ENCODE peak calls at places on chromosomes 13 and 19, in six cellular contexts. Y is GM12892, N is K562, A is GM12878, E is HepG2, J is H1. S is an unnamed sample.

GRCh38 chr13:107301724-107302374 is 733.9 kb upstream of the ARGLU1 start:
- DNase-seq in N (no peak), J (no peak), E (no peak), A (no peak), Y (no peak), S (no peak)

GRCh38 chr19:1574763-1575162 is 6.6 kb upstream of the MEX3D start:
- DNase-seq in Y (no peak), N (peak; percentile 7), J (no peak), A (no peak), E (no peak), S (no peak)

GRCh38 chr19:45090034-45090433 is 2.9 kb upstream of the PPP1R37 start:
- DNase-seq in E (no peak), J (no peak), N (no peak), Y (no peak), A (no peak), S (no peak)

GRCh38 chr13:40993119-40993518 is 26.0 kb downstream of the ELF1 start:
- DNase-seq in J (no peak), E (no peak), N (no peak), A (no peak), Y (no peak), S (no peak)

GRCh38 chr19:5985098-5985783 is 7.3 kb upstream of the RANBP3 start:
- DNase-seq in A (no peak), E (no peak), J (no peak), N (no peak), Y (no peak), S (no peak)

GRCh38 chr13:31349156-31349555 is 149.4 kb downstream of the B3GLCT start:
- DNase-seq in Y (no peak), J (no peak), N (no peak), A (no peak), E (no peak), S (no peak)

GRCh38 chr13:66972659-66973058 is 257.5 kb downstream of the PCDH9 start:
- DNase-seq in N (no peak), Y (no peak), J (no peak), E (no peak), A (no peak), S (no peak)

GRCh38 chr13:75694742-75695141 is 58.6 kb downstream of the LMO7 start:
- DNase-seq in J (no peak), Y (no peak), E (no peak), A (no peak), N (no peak), S (no peak)

GRCh38 chr19:46959962-46960556 is 59.6 kb upstream of the NPAS1 start:
- DNase-seq in E (no peak), A (no peak), N (no peak), Y (no peak), J (no peak), S (no peak)

GRCh38 chr19:48319647-48320537 is 5.5 kb upstream of the EMP3 start:
- DNase-seq in J (no peak), Y (no peak), N (peak; percentile 73), A (no peak), E (peak; percentile 64), S (no peak)

GRCh38 chr19:1824252-1824622 is 12.2 kb upstream of the ATP8B3 start:
- DNase-seq in N (no peak), A (no peak), E (no peak), J (no peak), Y (no peak), S (no peak)

GRCh38 chr19:19386373-19386869 is 19.1 kb upstream of the GATAD2A start:
- DNase-seq in Y (no peak), E (no peak), J (no peak), A (no peak), N (peak; percentile 41), S (no peak)

GRCh38 chr19:43425567-43426392 is 11.1 kb downstream of the TEX101 start:
- DNase-seq in N (no peak), E (no peak), A (no peak), J (no peak), Y (no peak), S (no peak)

GRCh38 chr13:28392428-28392827 is 102.5 kb downstream of the FLT1 start:
- DNase-seq in Y (no peak), E (no peak), J (no peak), A (no peak), N (no peak), S (no peak)

GRCh38 chr13:75687145-75687763 is 51.1 kb downstream of the LMO7 start:
- DNase-seq in J (no peak), A (no peak), E (peak; percentile 46), Y (no peak), N (peak; percentile 11), S (no peak)

GRCh38 chr19:956747-957451 is 27.2 kb upstream of the WDR18 start:
- DNase-seq in A (no peak), E (no peak), J (no peak), Y (no peak), N (no peak), S (no peak)

GRCh38 chr13:50410921-50411712 is 395.9 kb downstream of the KCNRG start:
- DNase-seq in A (no peak), N (peak; percentile 51), E (peak; percentile 22), Y (no peak), J (no peak), S (no peak)

GRCh38 chr19:41339936-41340335 is 13.8 kb downstream of the TGFB1 start:
- DNase-seq in Y (no peak), A (no peak), N (no peak), E (no peak), J (no peak), S (no peak)

GRCh38 chr13:50230365-50230978 is 215.2 kb downstream of the KCNRG start:
- DNase-seq in E (peak; percentile 63), A (no peak), Y (no peak), J (no peak), N (no peak), S (no peak)

GRCh38 chr13:96075953-96076543 is 13.9 kb upstream of the HS6ST3 start:
- DNase-seq in J (no peak), A (no peak), N (no peak), Y (no peak), E (peak; percentile 12), S (no peak)

GRCh38 chr19:41478171-41478570 is 35.2 kb downstream of the ERICH4 start:
- DNase-seq in J (no peak), A (no peak), N (no peak), Y (no peak), E (no peak), S (no peak)

GRCh38 chr13:112060899-112061366 is 6.0 kb upstream of the SOX1 start:
- DNase-seq in Y (no peak), E (no peak), A (no peak), J (no peak), N (no peak), S (no peak)

GRCh38 chr13:42525035-42525504 is 48.9 kb upstream of the TNFSF11 start:
- DNase-seq in Y (no peak), J (no peak), A (no peak), E (no peak), N (no peak), S (no peak)

GRCh38 chr13:67075239-67075638 is 154.9 kb downstream of the PCDH9 start:
- DNase-seq in Y (no peak), N (no peak), E (no peak), J (no peak), A (no peak), S (no peak)

GRCh38 chr19:50658438-50659317 is 9.4 kb downstream of the C19orf81 start:
- DNase-seq in A (no peak), J (peak; percentile 65), Y (no peak), E (no peak), N (peak; percentile 98), S (no peak)
- TF ChIP-seq POLR2AphosphoS5 in A (no peak), J (no peak), Y (no peak), E (no peak), N (peak; percentile 79), S (no peak)

GRCh38 chr19:37909661-37910199 is 2.7 kb downstream of the SIPA1L3 start:
- DNase-seq in E (no peak), N (no peak), Y (no peak), J (no peak), A (no peak), S (no peak)

GRCh38 chr19:37905936-37906867 is at the start of gene WDR87:
- DNase-seq in Y (peak; percentile 48), A (no peak), J (peak; percentile 87), N (peak; percentile 73), E (peak; percentile 51), S (peak; percentile 41)

GRCh38 chr19:37907735-37908066 is 693 bp downstream of the SIPA1L3 start:
- DNase-seq in J (no peak), A (no peak), N (peak; percentile 33), E (no peak), Y (no peak), S (no peak)

GRCh38 chr19:37903096-37903495 is 3.3 kb downstream of the WDR87 start:
- DNase-seq in J (no peak), A (no peak), Y (no peak), N (no peak), E (no peak), S (no peak)

GRCh38 chr19:37906868-37907734 is at the start of gene SIPA1L3:
- DNase-seq in A (peak; percentile 83), Y (peak; percentile 85), J (peak; percentile 91), N (peak; percentile 86), E (peak; percentile 91), S (peak; percentile 84)
- TF ChIP-seq POLR2A in A (peak; percentile 79), Y (no peak), J (no peak), N (no peak), E (peak; percentile 83), S (no peak)

DNA sequence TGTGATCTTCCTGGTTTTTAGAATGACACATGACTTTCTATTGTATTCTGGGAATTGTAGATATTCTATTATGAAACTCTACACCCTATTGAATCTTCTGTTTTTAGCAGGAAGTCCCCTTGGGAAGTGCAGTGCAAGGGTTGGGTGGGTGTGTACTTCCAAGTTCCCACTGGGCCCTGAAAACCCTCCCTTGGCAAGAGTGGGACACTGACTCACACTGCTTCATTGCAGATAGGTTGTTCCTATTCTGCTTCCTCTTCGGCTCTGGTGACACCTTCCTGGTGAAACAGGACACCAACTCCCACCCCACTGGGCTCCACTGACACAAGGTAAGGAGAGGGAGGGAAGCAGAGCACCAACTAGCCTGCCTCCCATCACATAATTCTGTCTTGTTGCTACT is 121.8 kb downstream of the KCTD12 start:
- DNase-seq in Y (no peak), N (no peak), J (no peak), E (no peak), A (no peak), S (no peak)
- TF ChIP-seq TAF1 in Y (no peak), N (no peak), J (no peak), E (no peak), A (no peak), S (no peak)

DNA sequence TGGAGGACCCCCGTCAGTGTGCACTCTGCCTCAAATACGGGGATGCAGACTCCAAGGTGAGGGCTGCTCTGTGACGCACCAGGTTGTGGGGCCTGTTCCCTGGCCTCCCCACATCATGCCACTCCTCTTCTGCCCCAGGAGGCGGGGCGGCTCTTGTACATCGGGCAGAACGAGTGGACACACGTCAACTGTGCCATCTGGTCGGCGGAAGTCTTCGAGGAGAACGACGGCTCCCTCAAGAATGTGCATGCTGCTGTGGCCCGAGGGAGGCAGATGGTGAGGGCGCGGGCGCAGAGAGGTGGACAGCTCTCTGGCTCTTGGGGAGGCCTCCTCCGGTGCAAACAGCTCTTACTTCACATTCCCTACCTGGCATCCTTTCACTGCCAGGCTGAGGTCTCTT is 11.2 kb downstream of the KMT2B start:
- DNase-seq in E (no peak), J (no peak), N (no peak), A (no peak), Y (no peak), S (no peak)
- TF ChIP-seq POLR2AphosphoS5 in E (no peak), J (no peak), N (no peak), A (no peak), Y (no peak), S (no peak)

S was measured in GM12891.